ENCODE peak calls at places on chromosomes 2 and 18, in ten cellular contexts. R is CD8-positive, alpha-beta T cell; K is left ventricle myocardium inferior; Y is cardiac muscle cell; I is endodermal cell; O is SJSA1; Q is right atrium auricular region; T is IMR-90; D is Karpas-422; W is CD4-positive, CD25-positive, alpha-beta regulatory T cell. A is an unnamed sample. For H3K9me3, the result is how much of the 10 kb centered on the place peaks cover.

GRCh38 chr18:36667811-36668210 is 161.0 kb downstream of the TPGS2 start:
- DNase-seq in R (no peak), K (no peak), Y (no peak), I (no peak), O (no peak), Q (no peak), T (no peak), D (no peak), W (no peak), A (no peak)

GRCh38 chr2:85854166-85854509 is 34.7 kb downstream of the ST3GAL5 start:
- DNase-seq in R (no peak), K (no peak), Y (no peak), I (no peak), O (peak), Q (peak), T (no peak), D (no peak), W (no peak), A (no peak)

GRCh38 chr18:50131591-50131990 is 63.4 kb downstream of the MYO5B start:
- DNase-seq in R (no peak), K (no peak), Y (no peak), I (no peak), O (no peak), Q (no peak), T (no peak), D (no peak), W (no peak), A (no peak)

GRCh38 chr18:58336605-58337004 is 292.3 kb downstream of the ALPK2 start:
- DNase-seq in R (no peak), K (no peak), Y (no peak), I (no peak), O (no peak), Q (no peak), T (peak), D (no peak), W (no peak), A (no peak)

GRCh38 chr2:24451805-24452498 is 39.1 kb upstream of the NCOA1 start:
- DNase-seq in R (no peak), K (no peak), Y (no peak), I (no peak), O (no peak), Q (no peak), T (no peak), D (no peak), W (no peak), A (no peak)

GRCh38 chr2:240341064-240341463 is 94.4 kb upstream of the GPC1 start:
- DNase-seq in R (no peak), K (no peak), Y (no peak), I (no peak), O (no peak), Q (no peak), T (no peak), D (no peak), W (no peak), A (no peak)

GRCh38 chr2:168699834-168700417 is 102.5 kb upstream of the NOSTRIN start:
- DNase-seq in R (no peak), K (peak), Y (no peak), I (no peak), O (no peak), Q (peak), T (peak), D (no peak), W (no peak), A (peak)

GRCh38 chr18:43571078-43571689 is 293.9 kb upstream of the SYT4 start:
- DNase-seq in R (no peak), K (no peak), Y (peak), I (peak), O (no peak), Q (no peak), T (peak), D (peak), W (no peak), A (peak)

DNA sequence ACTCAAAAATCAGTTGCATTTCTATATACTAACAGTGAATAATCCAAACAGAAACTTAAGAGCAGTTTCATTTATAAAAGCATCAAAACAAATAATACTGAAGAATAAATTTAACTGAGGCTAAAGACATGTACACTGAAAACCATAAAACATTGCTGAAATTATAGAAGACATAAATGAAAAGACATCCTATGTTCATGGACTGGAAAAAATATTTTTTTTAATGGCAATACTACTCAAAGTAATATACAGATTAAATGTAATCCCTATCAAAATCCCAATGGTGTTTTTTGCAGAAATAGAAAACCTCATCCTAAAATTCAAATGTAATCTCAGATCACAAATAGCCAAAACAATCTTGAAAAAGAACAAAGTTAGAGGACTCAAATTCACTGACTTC is 28.6 kb downstream of the ROCK1 start:
- DNase-seq in R (no peak), K (no peak), Y (no peak), I (no peak), O (no peak), Q (no peak), T (no peak), D (no peak), W (no peak), A (no peak)
- H3K9me3 ChIP-seq in R (under half), K (under half), Y (under half), I (under half), O (under half), Q (under half), T (under half), D (under half), W (under half), A (under half)

GRCh38 chr2:177476897-177477296 is 84.3 kb downstream of the AGPS start:
- DNase-seq in R (no peak), K (no peak), Y (no peak), I (no peak), O (no peak), Q (no peak), T (no peak), D (no peak), W (no peak), A (no peak)

GRCh38 chr2:177482195-177482594 is 89.6 kb downstream of the AGPS start:
- DNase-seq in R (no peak), K (no peak), Y (no peak), I (no peak), O (no peak), Q (no peak), T (no peak), D (no peak), W (no peak), A (no peak)

GRCh38 chr2:177478029-177478428 is 85.5 kb downstream of the AGPS start:
- DNase-seq in R (no peak), K (no peak), Y (no peak), I (no peak), O (no peak), Q (no peak), T (no peak), D (no peak), W (no peak), A (no peak)

GRCh38 chr2:177474904-177475474 is 82.4 kb downstream of the AGPS start:
- DNase-seq in R (no peak), K (no peak), Y (no peak), I (no peak), O (no peak), Q (no peak), T (peak), D (no peak), W (no peak), A (no peak)

GRCh38 chr2:177478907-177479306 is 86.3 kb downstream of the AGPS start:
- DNase-seq in R (no peak), K (no peak), Y (no peak), I (peak), O (no peak), Q (no peak), T (no peak), D (no peak), W (no peak), A (no peak)
- H3K9me3 ChIP-seq in R (under half), K (under half), Y (under half), I (under half), O (under half), Q (under half), T (under half), D (under half), W (under half), A (under half)

GRCh38 chr2:140869107-140869506 is 1261.7 kb downstream of the LRP1B start:
- DNase-seq in R (no peak), K (no peak), Y (no peak), I (no peak), O (no peak), Q (no peak), T (no peak), D (no peak), W (no peak), A (no peak)

GRCh38 chr2:140876015-140876414 is 1254.8 kb downstream of the LRP1B start:
- DNase-seq in R (no peak), K (no peak), Y (no peak), I (no peak), O (no peak), Q (no peak), T (no peak), D (no peak), W (no peak), A (no peak)

DNA sequence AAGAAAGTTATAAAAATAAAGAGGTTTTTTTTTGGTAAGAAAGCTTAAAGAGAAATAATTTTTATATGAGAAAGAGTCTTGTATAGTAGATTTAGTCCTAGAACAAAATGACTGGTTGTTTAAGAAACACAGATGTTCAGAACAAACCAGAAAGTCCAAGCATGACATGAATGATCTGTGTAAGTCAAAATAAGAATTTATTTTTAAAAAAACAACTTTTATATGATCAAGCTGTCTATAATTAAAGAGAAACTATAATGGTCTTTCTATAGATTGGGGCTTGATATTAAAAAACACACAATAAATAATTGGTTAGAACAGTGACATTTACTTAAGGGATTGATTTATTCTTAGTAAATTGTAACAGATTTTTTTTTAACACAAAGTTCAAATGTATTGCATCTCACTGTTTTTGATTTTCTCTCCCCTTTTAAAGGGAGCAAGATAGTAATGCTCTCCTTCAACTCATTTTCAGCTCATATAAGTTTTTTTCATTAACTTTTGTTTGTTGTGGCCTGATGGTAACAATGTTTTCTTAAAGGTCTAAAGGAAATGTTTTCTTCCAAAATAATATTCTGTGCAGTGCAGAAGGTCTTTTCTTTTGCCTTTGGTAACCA is 1256.8 kb downstream of the LRP1B start:
- DNase-seq in R (no peak), K (no peak), Y (no peak), I (no peak), O (no peak), Q (no peak), T (no peak), D (no peak), W (no peak), A (no peak)
- H3K9me3 ChIP-seq in R (under half), K (under half), Y (under half), I (half or more), O (under half), Q (under half), T (under half), D (under half), W (under half), A (under half)

DNA sequence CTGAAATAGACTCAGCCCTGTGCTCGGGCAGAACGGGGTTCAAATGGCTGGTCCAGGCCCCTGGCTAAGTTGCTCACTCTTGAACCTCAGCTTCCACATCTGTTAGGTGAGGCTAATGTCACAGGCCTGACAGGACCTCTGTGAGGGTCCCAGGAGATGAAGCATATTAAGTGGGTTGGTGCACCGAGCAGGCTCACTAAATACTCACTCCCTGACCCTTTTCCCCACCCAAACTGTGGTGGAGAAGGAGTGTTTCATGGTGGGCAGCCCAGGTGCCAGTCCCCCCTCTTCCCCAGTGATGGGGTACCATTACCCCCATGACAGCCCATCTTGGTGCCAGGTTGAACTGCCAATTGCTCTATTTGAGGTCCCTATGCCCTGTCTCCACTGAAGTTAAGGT is 286.0 kb downstream of the MYCN start:
- DNase-seq in R (no peak), K (no peak), Y (no peak), I (no peak), O (no peak), Q (no peak), T (no peak), D (no peak), W (no peak), A (peak)
- H3K9me3 ChIP-seq in R (under half), K (under half), Y (under half), I (under half), O (under half), Q (under half), T (under half), D (under half), W (under half), A (under half)

DNA sequence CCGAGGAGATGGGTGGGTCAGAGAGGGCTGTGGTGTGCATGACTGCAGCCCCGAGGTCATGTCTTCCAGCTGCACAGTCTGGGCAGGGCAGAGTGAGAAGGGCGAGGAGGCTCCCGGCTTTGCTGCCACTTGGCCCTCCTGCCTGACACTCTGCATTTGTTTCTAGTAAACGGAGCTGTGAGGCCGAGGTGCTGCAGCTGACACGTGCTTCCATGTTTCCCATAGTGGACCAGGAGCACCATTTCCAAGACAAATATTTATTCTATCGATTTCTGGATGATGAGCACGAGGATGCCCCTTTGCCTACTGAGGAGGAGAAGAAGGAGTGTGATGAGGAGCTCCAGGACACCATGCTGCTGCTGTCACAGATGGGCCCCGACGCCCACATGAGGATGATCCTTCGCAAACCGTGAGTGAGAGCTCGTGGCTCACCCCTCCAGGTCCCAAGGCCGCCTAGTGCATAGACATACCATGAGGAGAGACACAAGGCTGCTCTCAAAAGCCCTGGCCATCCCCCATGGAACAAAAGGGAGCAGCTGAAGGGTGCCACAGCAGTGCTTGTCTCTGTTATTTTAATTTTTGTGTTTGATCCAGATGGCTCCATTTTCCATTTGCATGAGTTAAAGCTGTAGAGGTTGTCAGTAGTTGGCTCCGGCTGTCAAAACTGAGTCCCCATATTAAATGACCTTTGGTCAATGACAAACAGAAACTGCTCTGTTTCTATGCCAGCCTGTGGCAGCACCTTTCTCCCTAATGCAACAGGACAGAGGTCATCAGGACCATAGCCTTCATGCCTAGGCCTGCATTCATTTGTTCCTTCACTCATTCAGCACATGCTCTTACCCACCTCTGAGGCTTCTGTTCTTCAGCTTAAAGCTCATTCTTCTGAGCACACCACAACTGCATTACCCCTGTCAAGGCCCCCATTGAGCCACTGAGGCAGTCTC is 108.3 kb upstream of the MAP3K20 start:
- DNase-seq in R (no peak), K (no peak), Y (no peak), I (no peak), O (no peak), Q (no peak), T (no peak), D (no peak), W (no peak), A (no peak)
- H3K9me3 ChIP-seq in R (under half), K (under half), Y (under half), I (under half), O (under half), Q (under half), T (under half), D (under half), W (under half), A (under half)

GRCh38 chr18:10080372-10080771 is 166.6 kb downstream of the VAPA start:
- DNase-seq in R (no peak), K (no peak), Y (no peak), I (no peak), O (no peak), Q (no peak), T (no peak), D (no peak), W (no peak), A (no peak)
- H3K9me3 ChIP-seq in R (under half), K (under half), Y (under half), I (under half), O (under half), Q (under half), T (under half), D (under half), W (under half), A (under half)

DNA sequence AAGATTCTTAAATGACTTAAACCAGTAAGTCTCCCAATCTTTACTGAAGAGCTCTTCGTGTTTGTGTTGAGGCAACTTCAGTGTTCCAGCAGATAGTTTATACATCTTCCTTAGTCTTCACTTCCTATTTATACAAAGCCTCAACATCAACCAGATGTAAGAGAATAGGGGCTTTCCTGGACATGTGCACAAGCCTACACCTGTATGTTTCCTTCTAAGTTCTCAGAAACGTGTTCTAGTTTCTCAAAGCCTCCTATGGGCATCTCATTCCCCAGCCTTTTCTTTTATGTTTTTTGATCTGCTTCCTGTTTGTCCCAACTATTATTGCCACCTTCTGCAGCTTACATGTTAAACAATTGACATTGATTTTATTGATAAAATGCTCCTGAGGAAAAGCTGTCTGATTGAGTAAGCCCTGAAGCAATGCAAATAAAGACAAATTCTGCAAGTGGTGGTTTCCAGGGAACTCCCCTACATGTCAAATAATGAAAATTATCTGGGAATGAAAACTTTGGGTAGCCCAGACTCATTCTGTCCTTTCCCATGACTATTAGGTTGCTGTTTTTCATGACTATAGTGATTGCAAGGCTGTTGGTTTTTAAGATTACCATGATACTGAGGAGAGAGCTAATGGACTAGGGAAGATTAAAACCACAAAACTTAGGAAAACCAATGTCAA is 663.3 kb upstream of the ACVR2A start:
- DNase-seq in R (no peak), K (no peak), Y (no peak), I (no peak), O (no peak), Q (no peak), T (no peak), D (no peak), W (no peak), A (no peak)
- H3K9me3 ChIP-seq in R (under half), K (under half), Y (under half), I (under half), O (under half), Q (under half), T (under half), D (under half), W (under half), A (under half)

DNA sequence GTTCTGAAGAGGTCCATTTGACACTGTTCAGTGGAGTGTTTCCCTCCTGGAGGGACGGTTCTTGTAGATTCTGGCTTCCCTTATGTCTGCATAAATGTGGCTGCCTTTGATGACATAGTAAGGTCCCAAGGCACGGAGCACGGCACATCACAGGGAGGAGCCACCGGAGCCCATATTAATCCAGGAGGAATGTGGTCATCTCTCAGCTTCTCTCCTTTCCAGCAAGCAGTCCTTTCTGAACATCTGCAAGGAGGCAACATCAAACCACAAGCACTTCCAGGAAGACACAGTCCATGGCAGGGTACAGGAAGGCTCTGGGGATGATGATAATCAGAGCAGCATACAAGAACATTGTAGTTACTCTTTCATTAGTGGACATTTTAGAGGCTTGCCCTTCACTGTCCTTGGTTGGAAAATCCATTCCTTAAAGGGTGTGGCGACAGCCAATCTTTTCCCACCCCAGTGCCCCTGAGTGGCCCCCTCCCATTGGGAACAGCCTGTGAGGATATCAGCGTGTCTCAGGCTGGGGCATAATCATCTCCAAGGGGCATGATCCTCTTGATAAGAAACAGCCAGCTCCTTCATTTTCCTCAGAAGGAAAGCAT is 31.2 kb downstream of the YPEL5 start:
- DNase-seq in R (no peak), K (no peak), Y (no peak), I (no peak), O (no peak), Q (no peak), T (no peak), D (no peak), W (no peak), A (no peak)
- H3K9me3 ChIP-seq in R (under half), K (under half), Y (under half), I (under half), O (under half), Q (under half), T (under half), D (under half), W (under half), A (under half)

GRCh38 chr18:79726721-79727120 is 47.1 kb downstream of the CTDP1 start:
- DNase-seq in R (peak), K (no peak), Y (no peak), I (no peak), O (no peak), Q (no peak), T (no peak), D (no peak), W (no peak), A (no peak)
- H3K9me3 ChIP-seq in R (under half), K (under half), Y (under half), I (under half), O (under half), Q (under half), T (under half), D (under half), W (under half), A (under half)